ENCODE peak calls at places on chromosome 2, in eight cellular contexts. M, B, T, Y, P, D, L and J are unnamed samples.
A peak's percentile ranks its signal among the peaks of the same experiment; 100 is the strongest.

GRCh38 chr2:58865436-58865835 is 624.3 kb upstream of the FANCL start:
- DNase-seq in B (no peak), M (no peak), Y (no peak), D (no peak), P (no peak), T (no peak), L (no peak), J (no peak)

GRCh38 chr2:12534646-12535263 is 182.0 kb upstream of the TRIB2 start:
- DNase-seq in L (no peak), B (no peak), T (peak; percentile 97), Y (peak; percentile 28), M (peak; percentile 97), P (no peak), D (peak; percentile 98), J (no peak)

GRCh38 chr2:128444044-128444771 is 125.5 kb upstream of the HS6ST1 start:
- DNase-seq in P (no peak), B (no peak), Y (no peak), T (no peak), L (no peak), D (no peak), M (no peak), J (peak; percentile 46)

GRCh38 chr2:235746257-235746934 is 252.6 kb downstream of the AGAP1 start:
- DNase-seq in T (peak; percentile 92), P (peak; percentile 77), B (no peak), M (peak; percentile 81), L (peak; percentile 76), D (peak; percentile 63), Y (peak; percentile 55), J (peak; percentile 82)

GRCh38 chr2:223797811-223798721 is 39.3 kb downstream of the AP1S3 start:
- DNase-seq in B (no peak), Y (no peak), P (no peak), M (peak; percentile 45), L (peak; percentile 14), D (no peak), T (peak; percentile 71), J (no peak)

GRCh38 chr2:183126635-183127034 is 2.4 kb downstream of the NUP35 start:
- DNase-seq in T (no peak), M (no peak), D (no peak), L (no peak), Y (no peak), P (no peak), B (no peak), J (no peak)

GRCh38 chr2:24657818-24658217 is 135.4 kb downstream of the PTRHD1 start:
- DNase-seq in B (no peak), P (no peak), Y (no peak), T (no peak), D (no peak), M (no peak), L (no peak), J (no peak)

GRCh38 chr2:212385241-212385640 is 153.4 kb downstream of the ERBB4 start:
- DNase-seq in T (no peak), Y (no peak), B (no peak), D (no peak), P (no peak), M (no peak), L (no peak), J (no peak)

GRCh38 chr2:74261204-74261864 is 62.9 kb downstream of the MTHFD2 start:
- DNase-seq in D (no peak), M (peak; percentile 29), P (no peak), T (peak; percentile 28), L (peak; percentile 50), B (peak; percentile 33), Y (no peak), J (no peak)

GRCh38 chr2:240465268-240465764 is 29.9 kb downstream of the GPC1 start:
- DNase-seq in M (no peak), D (no peak), Y (peak; percentile 17), B (peak; percentile 14), T (no peak), P (no peak), L (no peak), J (peak; percentile 43)

GRCh38 chr2:9135804-9136558 is 70.6 kb upstream of the ASAP2 start:
- DNase-seq in M (no peak), D (peak; percentile 65), P (no peak), L (no peak), B (no peak), Y (no peak), T (peak; percentile 55), J (no peak)

GRCh38 chr2:61770746-61771145 is 83.1 kb downstream of the FAM161A start:
- DNase-seq in M (peak; percentile 32), D (no peak), P (no peak), B (no peak), Y (no peak), L (peak; percentile 60), T (peak; percentile 78), J (no peak)

GRCh38 chr2:3624059-3624794 is 29.3 kb downstream of the COLEC11 start:
- DNase-seq in P (no peak), L (no peak), M (no peak), T (no peak), B (no peak), D (no peak), Y (no peak), J (no peak)